ENCODE peak calls at places on chromosomes 3 and 15, in five cellular contexts. One of them, this sample, is unnamed.

GRCh38 chr3:127006781-127007436 is 24.0 kb downstream of the PLXNA1 start:
- DNase-seq in hepatocyte: no peak
- DNase-seq in fibroblast of lung: peak; percentile 11
- DNase-seq in adipocyte: no peak
- DNase-seq in A549: no peak
- DNase-seq in this sample: no peak

GRCh38 chr15:44157679-44158078 is 37.4 kb downstream of the FRMD5 start:
- DNase-seq in hepatocyte: peak; percentile 23
- DNase-seq in fibroblast of lung: peak; percentile 99
- DNase-seq in adipocyte: peak; percentile 76
- DNase-seq in A549: peak; percentile 16
- DNase-seq in this sample: no peak

GRCh38 chr15:75177360-75178071 is 24.2 kb upstream of the C15orf39 start:
- DNase-seq in hepatocyte: no peak
- DNase-seq in fibroblast of lung: no peak
- DNase-seq in adipocyte: no peak
- DNase-seq in A549: no peak
- DNase-seq in this sample: no peak

GRCh38 chr3:43921056-43921455 is 230.3 kb downstream of the ABHD5 start:
- DNase-seq in adipocyte: no peak
- DNase-seq in fibroblast of lung: no peak
- DNase-seq in hepatocyte: no peak
- DNase-seq in A549: no peak
- DNase-seq in this sample: no peak

GRCh38 chr3:66661628-66662027 is 160.8 kb upstream of the LRIG1 start:
- DNase-seq in adipocyte: no peak
- DNase-seq in hepatocyte: no peak
- DNase-seq in A549: no peak
- DNase-seq in fibroblast of lung: no peak
- DNase-seq in this sample: no peak

GRCh38 chr15:41840673-41841072 is 2.0 kb downstream of the PLA2G4B start:
- DNase-seq in adipocyte: no peak
- DNase-seq in A549: no peak
- DNase-seq in hepatocyte: no peak
- DNase-seq in fibroblast of lung: no peak
- DNase-seq in this sample: no peak

GRCh38 chr3:177473184-177473583 is 275.9 kb upstream of the TBL1XR1 start:
- DNase-seq in hepatocyte: no peak
- DNase-seq in adipocyte: no peak
- DNase-seq in A549: no peak
- DNase-seq in fibroblast of lung: peak; percentile 65
- DNase-seq in this sample: no peak

GRCh38 chr15:82263350-82263749 is 732 bp downstream of the SAXO2 start:
- DNase-seq in hepatocyte: peak; percentile 51
- DNase-seq in A549: peak; percentile 68
- DNase-seq in adipocyte: peak; percentile 7
- DNase-seq in fibroblast of lung: no peak
- DNase-seq in this sample: no peak

GRCh38 chr15:62269504-62269903 is 104.4 kb upstream of the C2CD4B start:
- DNase-seq in A549: no peak
- DNase-seq in adipocyte: no peak
- DNase-seq in fibroblast of lung: no peak
- DNase-seq in hepatocyte: no peak
- DNase-seq in this sample: no peak

GRCh38 chr3:62027796-62028195 is 345.6 kb downstream of the FEZF2 start:
- DNase-seq in A549: no peak
- DNase-seq in adipocyte: no peak
- DNase-seq in hepatocyte: no peak
- DNase-seq in fibroblast of lung: peak; percentile 75
- DNase-seq in this sample: no peak

GRCh38 chr3:64651286-64651685 is 36.5 kb downstream of the ADAMTS9 start:
- DNase-seq in adipocyte: no peak
- DNase-seq in A549: no peak
- DNase-seq in fibroblast of lung: no peak
- DNase-seq in hepatocyte: no peak
- DNase-seq in this sample: no peak

GRCh38 chr3:172520332-172520831 is 2.8 kb downstream of the TNFSF10 start:
- DNase-seq in hepatocyte: no peak
- DNase-seq in A549: no peak
- DNase-seq in fibroblast of lung: peak; percentile 99
- DNase-seq in adipocyte: no peak
- DNase-seq in this sample: no peak

GRCh38 chr3:168248383-168249047 is 152.8 kb upstream of the GOLIM4 start:
- DNase-seq in fibroblast of lung: peak; percentile 70
- DNase-seq in A549: peak; percentile 0
- DNase-seq in hepatocyte: peak; percentile 59
- DNase-seq in adipocyte: peak; percentile 77
- DNase-seq in this sample: peak; percentile 51

GRCh38 chr15:45151998-45152828 is 22.4 kb downstream of the DUOX1 start:
- DNase-seq in hepatocyte: no peak
- DNase-seq in adipocyte: no peak
- DNase-seq in fibroblast of lung: no peak
- DNase-seq in A549: no peak
- DNase-seq in this sample: no peak

GRCh38 chr15:89783111-89783860 is 7.2 kb downstream of the MESP2 start:
- DNase-seq in adipocyte: no peak
- DNase-seq in hepatocyte: peak; percentile 66
- DNase-seq in A549: no peak
- DNase-seq in fibroblast of lung: peak; percentile 70
- DNase-seq in this sample: no peak

GRCh38 chr3:116517308-116517707 is 72.0 kb upstream of the LSAMP start:
- DNase-seq in hepatocyte: peak; percentile 5
- DNase-seq in adipocyte: peak; percentile 1
- DNase-seq in fibroblast of lung: peak; percentile 0
- DNase-seq in A549: no peak
- DNase-seq in this sample: no peak

GRCh38 chr3:55604414-55604813 is 117.3 kb upstream of the WNT5A start:
- DNase-seq in fibroblast of lung: no peak
- DNase-seq in hepatocyte: no peak
- DNase-seq in A549: no peak
- DNase-seq in adipocyte: no peak
- DNase-seq in this sample: no peak

GRCh38 chr3:157239082-157239704 is 79.2 kb upstream of the CCNL1 start:
- DNase-seq in A549: peak; percentile 60
- DNase-seq in adipocyte: peak; percentile 50
- DNase-seq in hepatocyte: peak; percentile 82
- DNase-seq in fibroblast of lung: peak; percentile 54
- DNase-seq in this sample: peak; percentile 74

DNA sequence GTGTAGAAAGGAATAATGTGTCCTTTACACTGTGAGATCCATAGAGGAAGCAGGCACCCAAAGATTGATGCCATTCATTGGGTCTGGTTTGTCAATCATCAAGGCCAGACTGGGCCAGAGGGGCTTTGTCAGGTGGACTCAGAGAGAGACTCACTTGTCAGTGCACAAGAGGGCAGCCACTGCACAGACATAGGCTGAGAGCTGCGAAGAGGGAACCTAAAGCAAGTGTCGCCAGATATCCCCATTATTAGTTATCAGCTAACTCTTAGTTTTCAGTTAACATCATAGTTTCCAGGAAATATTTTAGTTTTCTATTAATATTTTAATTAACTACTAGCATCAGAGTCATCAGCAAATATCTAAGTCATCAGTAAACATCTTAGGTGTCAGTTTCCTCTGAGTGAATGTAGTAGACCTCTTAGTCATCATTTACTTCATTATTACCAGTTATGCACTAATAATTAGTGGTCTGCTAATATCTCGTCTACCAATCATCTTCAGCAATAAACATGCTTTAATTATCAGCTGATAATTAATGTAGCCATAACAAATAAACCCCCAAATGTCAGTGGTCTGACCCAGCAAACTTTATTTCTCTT is 41.7 kb upstream of the LIMD1 start:
- DNase-seq in A549: no peak
- DNase-seq in fibroblast of lung: no peak
- DNase-seq in hepatocyte: no peak
- DNase-seq in adipocyte: no peak
- DNase-seq in this sample: no peak
- H3K4me1 ChIP-seq in A549: peaks cover 28% of the 10 kb centered on the region
- H3K4me1 ChIP-seq in fibroblast of lung: peaks cover 55% of the 10 kb centered on the region
- H3K4me1 ChIP-seq in hepatocyte: peaks cover 32% of the 10 kb centered on the region
- H3K4me1 ChIP-seq in adipocyte: peaks cover 53% of the 10 kb centered on the region
- H3K4me1 ChIP-seq in this sample: peaks cover 74% of the 10 kb centered on the region

GRCh38 chr15:60526127-60526616 is 47.2 kb upstream of the ICE2 start:
- DNase-seq in A549: no peak
- DNase-seq in fibroblast of lung: no peak
- DNase-seq in adipocyte: no peak
- DNase-seq in hepatocyte: no peak
- DNase-seq in this sample: no peak

GRCh38 chr15:60520825-60521368 is 42.0 kb upstream of the ICE2 start:
- DNase-seq in fibroblast of lung: peak; percentile 54
- DNase-seq in A549: peak; percentile 68
- DNase-seq in adipocyte: peak; percentile 81
- DNase-seq in hepatocyte: peak; percentile 75
- DNase-seq in this sample: peak; percentile 73

GRCh38 chr15:60525640-60526039 is 46.7 kb upstream of the ICE2 start:
- DNase-seq in adipocyte: peak; percentile 43
- DNase-seq in hepatocyte: no peak
- DNase-seq in A549: no peak
- DNase-seq in fibroblast of lung: no peak
- DNase-seq in this sample: no peak

GRCh38 chr15:60520041-60520824 is 41.3 kb upstream of the ICE2 start:
- DNase-seq in A549: no peak
- DNase-seq in hepatocyte: no peak
- DNase-seq in adipocyte: no peak
- DNase-seq in fibroblast of lung: peak; percentile 52
- DNase-seq in this sample: no peak

GRCh38 chr15:60523056-60523455 is 44.1 kb upstream of the ICE2 start:
- DNase-seq in fibroblast of lung: peak; percentile 60
- DNase-seq in A549: no peak
- DNase-seq in hepatocyte: no peak
- DNase-seq in adipocyte: no peak
- DNase-seq in this sample: no peak
- H3K4me1 ChIP-seq in fibroblast of lung: no peaks in the 10 kb centered on the region
- H3K4me1 ChIP-seq in A549: peaks cover 13% of the 10 kb centered on the region
- H3K4me1 ChIP-seq in hepatocyte: peaks cover 3% of the 10 kb centered on the region
- H3K4me1 ChIP-seq in adipocyte: peaks cover 32% of the 10 kb centered on the region
- H3K4me1 ChIP-seq in this sample: peaks cover 30% of the 10 kb centered on the region

DNA sequence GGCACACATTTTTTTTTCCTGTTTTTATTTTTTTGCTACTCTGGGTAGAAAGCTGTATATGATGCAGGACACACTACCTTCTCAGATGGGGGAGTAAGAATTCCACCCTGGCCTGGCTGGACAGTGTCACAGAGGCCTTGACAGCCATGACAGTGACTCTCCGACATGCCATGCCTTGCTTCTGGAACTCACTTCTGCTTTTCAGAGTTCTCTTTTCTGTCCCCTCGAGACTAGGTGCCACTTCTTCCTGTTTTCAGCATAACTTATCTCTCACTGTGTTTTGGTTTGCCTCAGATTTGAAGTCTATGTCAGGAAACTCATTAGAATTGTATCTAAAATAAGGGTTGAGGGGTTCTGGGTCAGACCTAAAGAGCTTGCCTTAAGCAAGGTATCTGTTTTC is 69.1 kb upstream of the SEC13 start:
- DNase-seq in A549: no peak
- DNase-seq in hepatocyte: no peak
- DNase-seq in adipocyte: no peak
- DNase-seq in fibroblast of lung: no peak
- DNase-seq in this sample: no peak
- H3K4me1 ChIP-seq in A549: no peaks in the 10 kb centered on the region
- H3K4me1 ChIP-seq in hepatocyte: no peaks in the 10 kb centered on the region
- H3K4me1 ChIP-seq in adipocyte: no peaks in the 10 kb centered on the region
- H3K4me1 ChIP-seq in fibroblast of lung: no peaks in the 10 kb centered on the region
- H3K4me1 ChIP-seq in this sample: no peaks in the 10 kb centered on the region

GRCh38 chr3:105865867-105866350 is 2.9 kb downstream of the CBLB start:
- DNase-seq in adipocyte: peak; percentile 38
- DNase-seq in fibroblast of lung: no peak
- DNase-seq in A549: no peak
- DNase-seq in hepatocyte: no peak
- DNase-seq in this sample: no peak
- H3K4me1 ChIP-seq in adipocyte: peaks cover 55% of the 10 kb centered on the region
- H3K4me1 ChIP-seq in fibroblast of lung: no peaks in the 10 kb centered on the region
- H3K4me1 ChIP-seq in A549: peaks cover 35% of the 10 kb centered on the region
- H3K4me1 ChIP-seq in hepatocyte: peaks cover 30% of the 10 kb centered on the region
- H3K4me1 ChIP-seq in this sample: peaks cover 61% of the 10 kb centered on the region

This sample was measured in heart left ventricle.